ENCODE peak calls at places on chromosomes 2 and 18, in seven cellular contexts. One of them, this sample, is unnamed.

GRCh38 chr2:79569048-79569447 is 56.2 kb downstream of the CTNNA2 start:
- DNase-seq in IMR-90: no peak
- DNase-seq in thyroid gland: no peak
- DNase-seq in body of pancreas: no peak
- DNase-seq in endothelial cell of umbilical vein: no peak
- DNase-seq in spleen: no peak
- DNase-seq in adrenal gland: no peak
- DNase-seq in this sample: no peak

GRCh38 chr2:241808701-241809382 is at the start of gene NEU4:
- DNase-seq in IMR-90: no peak
- DNase-seq in thyroid gland: peak; percentile 44
- DNase-seq in body of pancreas: no peak
- DNase-seq in endothelial cell of umbilical vein: no peak
- DNase-seq in spleen: peak; percentile 61
- DNase-seq in adrenal gland: no peak
- DNase-seq in this sample: peak; percentile 72

GRCh38 chr18:75869197-75869596 is 441.7 kb upstream of the SMIM21 start:
- DNase-seq in IMR-90: no peak
- DNase-seq in thyroid gland: no peak
- DNase-seq in body of pancreas: no peak
- DNase-seq in endothelial cell of umbilical vein: no peak
- DNase-seq in spleen: no peak
- DNase-seq in adrenal gland: no peak
- DNase-seq in this sample: no peak

GRCh38 chr2:120012771-120013568 is at the start of gene EPB41L5:
- DNase-seq in IMR-90: peak; percentile 93
- DNase-seq in thyroid gland: peak; percentile 96
- DNase-seq in body of pancreas: peak; percentile 95
- DNase-seq in endothelial cell of umbilical vein: peak; percentile 90
- DNase-seq in spleen: peak; percentile 97
- DNase-seq in adrenal gland: peak; percentile 92
- DNase-seq in this sample: peak; percentile 84

GRCh38 chr18:36676629-36677028 is 152.2 kb downstream of the TPGS2 start:
- DNase-seq in IMR-90: no peak
- DNase-seq in thyroid gland: no peak
- DNase-seq in body of pancreas: no peak
- DNase-seq in endothelial cell of umbilical vein: no peak
- DNase-seq in spleen: no peak
- DNase-seq in adrenal gland: no peak
- DNase-seq in this sample: no peak

GRCh38 chr2:202690321-202690900 is 55.6 kb downstream of the FAM117B start:
- DNase-seq in IMR-90: no peak
- DNase-seq in thyroid gland: no peak
- DNase-seq in body of pancreas: no peak
- DNase-seq in endothelial cell of umbilical vein: peak; percentile 7
- DNase-seq in spleen: no peak
- DNase-seq in adrenal gland: no peak
- DNase-seq in this sample: no peak

GRCh38 chr2:145845207-145845894 is 1325.4 kb upstream of the ZEB2 start:
- DNase-seq in IMR-90: peak; percentile 4
- DNase-seq in thyroid gland: no peak
- DNase-seq in body of pancreas: no peak
- DNase-seq in endothelial cell of umbilical vein: no peak
- DNase-seq in spleen: no peak
- DNase-seq in adrenal gland: no peak
- DNase-seq in this sample: no peak

GRCh38 chr2:152432206-152432653 is 97.3 kb downstream of the FMNL2 start:
- DNase-seq in IMR-90: peak; percentile 41
- DNase-seq in thyroid gland: no peak
- DNase-seq in body of pancreas: no peak
- DNase-seq in endothelial cell of umbilical vein: no peak
- DNase-seq in spleen: no peak
- DNase-seq in adrenal gland: peak; percentile 54
- DNase-seq in this sample: peak; percentile 45

GRCh38 chr18:79424008-79424565 is 28.4 kb downstream of the NFATC1 start:
- DNase-seq in IMR-90: no peak
- DNase-seq in thyroid gland: peak; percentile 20
- DNase-seq in body of pancreas: peak; percentile 29
- DNase-seq in endothelial cell of umbilical vein: no peak
- DNase-seq in spleen: peak; percentile 82
- DNase-seq in adrenal gland: peak; percentile 65
- DNase-seq in this sample: no peak

GRCh38 chr2:155389224-155389623 is 690.7 kb downstream of the KCNJ3 start:
- DNase-seq in IMR-90: no peak
- DNase-seq in thyroid gland: no peak
- DNase-seq in body of pancreas: no peak
- DNase-seq in endothelial cell of umbilical vein: no peak
- DNase-seq in spleen: no peak
- DNase-seq in adrenal gland: no peak
- DNase-seq in this sample: no peak

GRCh38 chr2:158315803-158316413 is 140.6 kb downstream of the CCDC148 start:
- DNase-seq in IMR-90: no peak
- DNase-seq in thyroid gland: no peak
- DNase-seq in body of pancreas: no peak
- DNase-seq in endothelial cell of umbilical vein: no peak
- DNase-seq in spleen: no peak
- DNase-seq in adrenal gland: no peak
- DNase-seq in this sample: no peak

GRCh38 chr2:23492941-23493340 is 108.0 kb downstream of the KLHL29 start:
- DNase-seq in IMR-90: no peak
- DNase-seq in thyroid gland: no peak
- DNase-seq in body of pancreas: peak; percentile 31
- DNase-seq in endothelial cell of umbilical vein: no peak
- DNase-seq in spleen: peak; percentile 56
- DNase-seq in adrenal gland: peak; percentile 52
- DNase-seq in this sample: no peak

GRCh38 chr2:3517948-3518495 is 1.3 kb downstream of the ADI1 start:
- DNase-seq in IMR-90: no peak
- DNase-seq in thyroid gland: no peak
- DNase-seq in body of pancreas: no peak
- DNase-seq in endothelial cell of umbilical vein: peak; percentile 18
- DNase-seq in spleen: no peak
- DNase-seq in adrenal gland: no peak
- DNase-seq in this sample: no peak

GRCh38 chr2:204604061-204604460 is 58.8 kb downstream of the PARD3B start:
- DNase-seq in IMR-90: peak; percentile 31
- DNase-seq in thyroid gland: no peak
- DNase-seq in body of pancreas: no peak
- DNase-seq in endothelial cell of umbilical vein: peak; percentile 32
- DNase-seq in spleen: no peak
- DNase-seq in adrenal gland: no peak
- DNase-seq in this sample: no peak

GRCh38 chr2:166653185-166653813 is 159.2 kb upstream of the SCN7A start:
- DNase-seq in IMR-90: peak; percentile 64
- DNase-seq in thyroid gland: no peak
- DNase-seq in body of pancreas: no peak
- DNase-seq in endothelial cell of umbilical vein: peak; percentile 35
- DNase-seq in spleen: no peak
- DNase-seq in adrenal gland: no peak
- DNase-seq in this sample: no peak

GRCh38 chr18:3163968-3164367 is 55.8 kb downstream of the MYOM1 start:
- DNase-seq in IMR-90: no peak
- DNase-seq in thyroid gland: no peak
- DNase-seq in body of pancreas: no peak
- DNase-seq in endothelial cell of umbilical vein: no peak
- DNase-seq in spleen: no peak
- DNase-seq in adrenal gland: no peak
- DNase-seq in this sample: no peak

GRCh38 chr18:22639626-22640025 is 221.9 kb upstream of the CTAGE1 start:
- DNase-seq in IMR-90: peak; percentile 41
- DNase-seq in thyroid gland: no peak
- DNase-seq in body of pancreas: no peak
- DNase-seq in endothelial cell of umbilical vein: no peak
- DNase-seq in spleen: no peak
- DNase-seq in adrenal gland: no peak
- DNase-seq in this sample: no peak

GRCh38 chr2:200052627-200053026 is 97.2 kb downstream of the MAIP1 start:
- DNase-seq in IMR-90: no peak
- DNase-seq in thyroid gland: no peak
- DNase-seq in body of pancreas: no peak
- DNase-seq in endothelial cell of umbilical vein: no peak
- DNase-seq in spleen: no peak
- DNase-seq in adrenal gland: no peak
- DNase-seq in this sample: no peak

GRCh38 chr18:59029663-59030421 is 109.8 kb upstream of the SEC11C start:
- DNase-seq in IMR-90: no peak
- DNase-seq in thyroid gland: no peak
- DNase-seq in body of pancreas: no peak
- DNase-seq in endothelial cell of umbilical vein: no peak
- DNase-seq in spleen: no peak
- DNase-seq in adrenal gland: no peak
- DNase-seq in this sample: no peak

GRCh38 chr2:209145941-209146681 is 277.7 kb upstream of the MAP2 start:
- DNase-seq in IMR-90: no peak
- DNase-seq in thyroid gland: no peak
- DNase-seq in body of pancreas: no peak
- DNase-seq in endothelial cell of umbilical vein: no peak
- DNase-seq in spleen: no peak
- DNase-seq in adrenal gland: no peak
- DNase-seq in this sample: no peak

GRCh38 chr2:217935901-217936684 is 66.7 kb downstream of the TNS1 start:
- DNase-seq in IMR-90: peak; percentile 52
- DNase-seq in thyroid gland: peak; percentile 93
- DNase-seq in body of pancreas: no peak
- DNase-seq in endothelial cell of umbilical vein: no peak
- DNase-seq in spleen: no peak
- DNase-seq in adrenal gland: no peak
- DNase-seq in this sample: no peak

DNA sequence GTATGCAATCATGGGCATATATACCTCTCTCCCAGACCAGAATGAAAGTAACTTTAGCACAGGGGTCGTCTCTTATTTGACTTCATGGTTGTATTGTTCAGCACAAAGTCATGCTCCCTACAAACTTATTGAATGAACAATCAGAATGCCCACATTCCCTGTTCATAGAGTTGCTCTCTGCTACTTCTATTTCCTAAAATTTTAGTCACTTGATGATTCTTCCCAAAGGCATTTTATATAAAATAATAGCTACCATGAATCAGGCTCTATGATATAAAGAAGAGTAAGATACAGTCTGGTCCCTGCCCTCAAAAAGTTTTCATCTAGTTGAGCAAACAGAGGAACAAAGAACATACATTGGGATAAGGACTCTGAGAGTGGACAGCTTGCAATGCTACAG is 162.2 kb downstream of the SLC39A10 start:
- DNase-seq in IMR-90: peak; percentile 21
- DNase-seq in thyroid gland: no peak
- DNase-seq in body of pancreas: no peak
- DNase-seq in endothelial cell of umbilical vein: no peak
- DNase-seq in spleen: no peak
- DNase-seq in adrenal gland: no peak
- DNase-seq in this sample: no peak
- TF ChIP-seq CTCF in IMR-90: no peak
- TF ChIP-seq CTCF in thyroid gland: no peak
- TF ChIP-seq CTCF in body of pancreas: no peak
- TF ChIP-seq CTCF in endothelial cell of umbilical vein: no peak
- TF ChIP-seq CTCF in spleen: no peak
- TF ChIP-seq CTCF in adrenal gland: no peak
- TF ChIP-seq CTCF in this sample: no peak

GRCh38 chr2:43585708-43586107 is 10.1 kb downstream of the THADA start:
- DNase-seq in IMR-90: no peak
- DNase-seq in thyroid gland: no peak
- DNase-seq in body of pancreas: no peak
- DNase-seq in endothelial cell of umbilical vein: no peak
- DNase-seq in spleen: no peak
- DNase-seq in adrenal gland: no peak
- DNase-seq in this sample: no peak
- H3K36me3 ChIP-seq in IMR-90: peaks cover 13% of the 10 kb centered on the region
- H3K36me3 ChIP-seq in thyroid gland: peaks cover 23% of the 10 kb centered on the region
- H3K36me3 ChIP-seq in body of pancreas: no peaks in the 10 kb centered on the region
- H3K36me3 ChIP-seq in endothelial cell of umbilical vein: peaks cover 2% of the 10 kb centered on the region
- H3K36me3 ChIP-seq in spleen: peaks cover 66% of the 10 kb centered on the region
- H3K36me3 ChIP-seq in adrenal gland: peaks cover 61% of the 10 kb centered on the region
- H3K36me3 ChIP-seq in this sample: peaks cover 6% of the 10 kb centered on the region

GRCh38 chr2:197705912-197706838 is 1.0 kb downstream of the MARS2 start:
- DNase-seq in IMR-90: peak; percentile 11
- DNase-seq in thyroid gland: peak; percentile 22
- DNase-seq in body of pancreas: peak; percentile 8
- DNase-seq in endothelial cell of umbilical vein: no peak
- DNase-seq in spleen: peak; percentile 75
- DNase-seq in adrenal gland: peak; percentile 21
- DNase-seq in this sample: no peak

GRCh38 chr2:197704434-197705142 is 581 bp upstream of the MARS2 start:
- DNase-seq in IMR-90: no peak
- DNase-seq in thyroid gland: no peak
- DNase-seq in body of pancreas: no peak
- DNase-seq in endothelial cell of umbilical vein: no peak
- DNase-seq in spleen: no peak
- DNase-seq in adrenal gland: no peak
- DNase-seq in this sample: no peak

GRCh38 chr2:197706839-197707207 is 1.7 kb downstream of the MARS2 start:
- DNase-seq in IMR-90: no peak
- DNase-seq in thyroid gland: no peak
- DNase-seq in body of pancreas: no peak
- DNase-seq in endothelial cell of umbilical vein: no peak
- DNase-seq in spleen: no peak
- DNase-seq in adrenal gland: no peak
- DNase-seq in this sample: no peak

GRCh38 chr2:197707316-197708213 is 2.4 kb downstream of the MARS2 start:
- DNase-seq in IMR-90: peak; percentile 74
- DNase-seq in thyroid gland: no peak
- DNase-seq in body of pancreas: no peak
- DNase-seq in endothelial cell of umbilical vein: peak; percentile 60
- DNase-seq in spleen: no peak
- DNase-seq in adrenal gland: no peak
- DNase-seq in this sample: no peak

GRCh38 chr2:197705143-197705911 is at the start of gene MARS2:
- DNase-seq in IMR-90: peak; percentile 88
- DNase-seq in thyroid gland: peak; percentile 94
- DNase-seq in body of pancreas: peak; percentile 95
- DNase-seq in endothelial cell of umbilical vein: peak; percentile 93
- DNase-seq in spleen: peak; percentile 97
- DNase-seq in adrenal gland: peak; percentile 93
- DNase-seq in this sample: peak; percentile 92
- TF ChIP-seq POLR2A in IMR-90: no peak
- TF ChIP-seq POLR2A in thyroid gland: peak; percentile 73
- TF ChIP-seq POLR2A in body of pancreas: peak; percentile 75
- TF ChIP-seq POLR2A in endothelial cell of umbilical vein: peak; percentile 95
- TF ChIP-seq POLR2A in spleen: no peak
- TF ChIP-seq POLR2A in adrenal gland: no peak
- TF ChIP-seq POLR2A in this sample: peak; percentile 74

DNA sequence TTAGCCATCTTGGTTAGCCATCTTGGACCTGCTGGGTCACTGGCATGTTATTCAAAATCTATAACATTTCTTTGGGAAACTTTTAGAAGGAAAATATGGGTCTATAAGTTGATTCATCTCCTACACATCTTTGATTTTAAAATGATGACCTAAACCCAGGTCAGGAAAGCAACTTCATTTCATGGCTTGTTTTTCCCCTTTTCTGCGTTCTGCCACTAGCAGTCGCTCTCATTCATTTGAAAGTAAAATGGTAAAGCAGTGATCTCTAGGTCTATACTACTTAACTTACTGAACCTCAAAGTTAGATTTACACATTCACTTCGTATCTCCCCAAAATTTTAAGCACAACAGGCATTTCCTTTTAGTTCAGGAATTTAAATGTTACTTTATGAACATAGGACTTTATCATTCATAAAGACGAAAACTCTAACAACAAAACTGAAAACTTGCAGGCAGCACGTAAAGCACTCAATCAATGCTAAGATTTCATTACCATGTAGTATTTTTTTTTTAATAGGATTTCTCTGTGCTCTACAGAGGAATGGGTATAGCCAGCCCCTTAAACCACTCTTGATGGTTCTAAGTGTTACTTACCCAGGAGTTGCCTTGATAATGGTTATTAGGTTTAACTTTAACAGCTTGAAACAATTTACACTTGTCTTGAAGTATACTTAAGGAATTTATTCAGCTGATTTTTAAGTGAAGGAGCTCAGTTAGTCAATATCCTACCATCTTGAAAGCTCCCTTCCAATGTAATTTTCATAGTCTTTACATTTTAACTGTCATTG is 62.5 kb downstream of the GORASP2 start:
- DNase-seq in IMR-90: no peak
- DNase-seq in thyroid gland: no peak
- DNase-seq in body of pancreas: no peak
- DNase-seq in endothelial cell of umbilical vein: no peak
- DNase-seq in spleen: no peak
- DNase-seq in adrenal gland: no peak
- DNase-seq in this sample: no peak
- TF ChIP-seq CTCF in IMR-90: no peak
- TF ChIP-seq CTCF in thyroid gland: no peak
- TF ChIP-seq CTCF in body of pancreas: no peak
- TF ChIP-seq CTCF in endothelial cell of umbilical vein: no peak
- TF ChIP-seq CTCF in spleen: no peak
- TF ChIP-seq CTCF in adrenal gland: no peak
- TF ChIP-seq CTCF in this sample: no peak